ENCODE peak calls at places on chromosomes 2 and 18, in eight cellular contexts. One of them, this sample, is unnamed.

GRCh38 chr2:108968619-108969018 is 20.4 kb downstream of the EDAR start:
- DNase-seq in GM04504: no peak
- DNase-seq in NK-92 treated with Interleukin-12 subunit alpha and Interleukin-12 subunit beta, amount 100 ng/mL, for 24 hours: no peak
- DNase-seq in AG09319: no peak
- DNase-seq in BE2C: no peak
- DNase-seq in SW 1271: no peak
- DNase-seq in activated T-cell treated with anti-CD3 and anti-CD28 coated beads for 1 hour: no peak
- DNase-seq in AG09309: no peak
- DNase-seq in this sample: no peak

GRCh38 chr2:49832555-49832954 is 678.2 kb upstream of the FSHR start:
- DNase-seq in GM04504: no peak
- DNase-seq in NK-92 treated with Interleukin-12 subunit alpha and Interleukin-12 subunit beta, amount 100 ng/mL, for 24 hours: no peak
- DNase-seq in AG09319: no peak
- DNase-seq in BE2C: no peak
- DNase-seq in SW 1271: no peak
- DNase-seq in activated T-cell treated with anti-CD3 and anti-CD28 coated beads for 1 hour: no peak
- DNase-seq in AG09309: no peak
- DNase-seq in this sample: no peak

GRCh38 chr2:57877811-57878572 is 168.6 kb upstream of the VRK2 start:
- DNase-seq in GM04504: no peak
- DNase-seq in NK-92 treated with Interleukin-12 subunit alpha and Interleukin-12 subunit beta, amount 100 ng/mL, for 24 hours: no peak
- DNase-seq in AG09319: no peak
- DNase-seq in BE2C: no peak
- DNase-seq in SW 1271: no peak
- DNase-seq in activated T-cell treated with anti-CD3 and anti-CD28 coated beads for 1 hour: no peak
- DNase-seq in AG09309: no peak
- DNase-seq in this sample: no peak

GRCh38 chr2:238761802-238762373 is 86.0 kb upstream of the TWIST2 start:
- DNase-seq in GM04504: no peak
- DNase-seq in NK-92 treated with Interleukin-12 subunit alpha and Interleukin-12 subunit beta, amount 100 ng/mL, for 24 hours: no peak
- DNase-seq in AG09319: no peak
- DNase-seq in BE2C: no peak
- DNase-seq in SW 1271: no peak
- DNase-seq in activated T-cell treated with anti-CD3 and anti-CD28 coated beads for 1 hour: no peak
- DNase-seq in AG09309: no peak
- DNase-seq in this sample: no peak

GRCh38 chr2:37377187-37377532 is 32.7 kb downstream of the QPCT start:
- DNase-seq in GM04504: no peak
- DNase-seq in NK-92 treated with Interleukin-12 subunit alpha and Interleukin-12 subunit beta, amount 100 ng/mL, for 24 hours: no peak
- DNase-seq in AG09319: no peak
- DNase-seq in BE2C: no peak
- DNase-seq in SW 1271: no peak
- DNase-seq in activated T-cell treated with anti-CD3 and anti-CD28 coated beads for 1 hour: no peak
- DNase-seq in AG09309: peak; percentile 38
- DNase-seq in this sample: peak; percentile 73

GRCh38 chr2:145797692-145798091 is 1277.8 kb upstream of the ZEB2 start:
- DNase-seq in GM04504: no peak
- DNase-seq in NK-92 treated with Interleukin-12 subunit alpha and Interleukin-12 subunit beta, amount 100 ng/mL, for 24 hours: no peak
- DNase-seq in AG09319: no peak
- DNase-seq in BE2C: no peak
- DNase-seq in SW 1271: no peak
- DNase-seq in activated T-cell treated with anti-CD3 and anti-CD28 coated beads for 1 hour: no peak
- DNase-seq in AG09309: no peak
- DNase-seq in this sample: no peak

GRCh38 chr2:240929364-240930095 is 23.4 kb downstream of the CROCC2 start:
- DNase-seq in GM04504: no peak
- DNase-seq in NK-92 treated with Interleukin-12 subunit alpha and Interleukin-12 subunit beta, amount 100 ng/mL, for 24 hours: no peak
- DNase-seq in AG09319: no peak
- DNase-seq in BE2C: no peak
- DNase-seq in SW 1271: no peak
- DNase-seq in activated T-cell treated with anti-CD3 and anti-CD28 coated beads for 1 hour: no peak
- DNase-seq in AG09309: no peak
- DNase-seq in this sample: no peak

GRCh38 chr18:42373584-42373983 is 418.6 kb downstream of the PIK3C3 start:
- DNase-seq in GM04504: no peak
- DNase-seq in NK-92 treated with Interleukin-12 subunit alpha and Interleukin-12 subunit beta, amount 100 ng/mL, for 24 hours: no peak
- DNase-seq in AG09319: no peak
- DNase-seq in BE2C: no peak
- DNase-seq in SW 1271: no peak
- DNase-seq in activated T-cell treated with anti-CD3 and anti-CD28 coated beads for 1 hour: no peak
- DNase-seq in AG09309: no peak
- DNase-seq in this sample: no peak

GRCh38 chr2:16060125-16060935 is 120.0 kb downstream of the MYCN start:
- DNase-seq in GM04504: no peak
- DNase-seq in NK-92 treated with Interleukin-12 subunit alpha and Interleukin-12 subunit beta, amount 100 ng/mL, for 24 hours: no peak
- DNase-seq in AG09319: no peak
- DNase-seq in BE2C: peak; percentile 91
- DNase-seq in SW 1271: no peak
- DNase-seq in activated T-cell treated with anti-CD3 and anti-CD28 coated beads for 1 hour: no peak
- DNase-seq in AG09309: no peak
- DNase-seq in this sample: no peak

GRCh38 chr2:628651-629050 is 48.6 kb downstream of the TMEM18 start:
- DNase-seq in GM04504: no peak
- DNase-seq in NK-92 treated with Interleukin-12 subunit alpha and Interleukin-12 subunit beta, amount 100 ng/mL, for 24 hours: no peak
- DNase-seq in AG09319: no peak
- DNase-seq in BE2C: no peak
- DNase-seq in SW 1271: no peak
- DNase-seq in activated T-cell treated with anti-CD3 and anti-CD28 coated beads for 1 hour: no peak
- DNase-seq in AG09309: no peak
- DNase-seq in this sample: no peak

GRCh38 chr2:8590940-8591339 is 90.9 kb upstream of the ID2 start:
- DNase-seq in GM04504: no peak
- DNase-seq in NK-92 treated with Interleukin-12 subunit alpha and Interleukin-12 subunit beta, amount 100 ng/mL, for 24 hours: no peak
- DNase-seq in AG09319: no peak
- DNase-seq in BE2C: no peak
- DNase-seq in SW 1271: no peak
- DNase-seq in activated T-cell treated with anti-CD3 and anti-CD28 coated beads for 1 hour: no peak
- DNase-seq in AG09309: no peak
- DNase-seq in this sample: no peak

GRCh38 chr18:24488824-24489493 is 28.5 kb downstream of the HRH4 start:
- DNase-seq in GM04504: no peak
- DNase-seq in NK-92 treated with Interleukin-12 subunit alpha and Interleukin-12 subunit beta, amount 100 ng/mL, for 24 hours: no peak
- DNase-seq in AG09319: no peak
- DNase-seq in BE2C: no peak
- DNase-seq in SW 1271: no peak
- DNase-seq in activated T-cell treated with anti-CD3 and anti-CD28 coated beads for 1 hour: no peak
- DNase-seq in AG09309: no peak
- DNase-seq in this sample: peak; percentile 76

GRCh38 chr2:176239016-176239415 is 30.2 kb upstream of the MTX2 start:
- DNase-seq in GM04504: no peak
- DNase-seq in NK-92 treated with Interleukin-12 subunit alpha and Interleukin-12 subunit beta, amount 100 ng/mL, for 24 hours: no peak
- DNase-seq in AG09319: no peak
- DNase-seq in BE2C: no peak
- DNase-seq in SW 1271: no peak
- DNase-seq in activated T-cell treated with anti-CD3 and anti-CD28 coated beads for 1 hour: no peak
- DNase-seq in AG09309: no peak
- DNase-seq in this sample: no peak

GRCh38 chr18:1488957-1489356 is 584.3 kb downstream of the ADCYAP1 start:
- DNase-seq in GM04504: no peak
- DNase-seq in NK-92 treated with Interleukin-12 subunit alpha and Interleukin-12 subunit beta, amount 100 ng/mL, for 24 hours: no peak
- DNase-seq in AG09319: no peak
- DNase-seq in BE2C: no peak
- DNase-seq in SW 1271: no peak
- DNase-seq in activated T-cell treated with anti-CD3 and anti-CD28 coated beads for 1 hour: no peak
- DNase-seq in AG09309: no peak
- DNase-seq in this sample: no peak

GRCh38 chr18:75341267-75341666 is 86.2 kb downstream of the SMIM21 start:
- DNase-seq in GM04504: no peak
- DNase-seq in NK-92 treated with Interleukin-12 subunit alpha and Interleukin-12 subunit beta, amount 100 ng/mL, for 24 hours: no peak
- DNase-seq in AG09319: no peak
- DNase-seq in BE2C: no peak
- DNase-seq in SW 1271: no peak
- DNase-seq in activated T-cell treated with anti-CD3 and anti-CD28 coated beads for 1 hour: no peak
- DNase-seq in AG09309: no peak
- DNase-seq in this sample: no peak

GRCh38 chr2:6692819-6693218 is 172.9 kb downstream of the CMPK2 start:
- DNase-seq in GM04504: no peak
- DNase-seq in NK-92 treated with Interleukin-12 subunit alpha and Interleukin-12 subunit beta, amount 100 ng/mL, for 24 hours: no peak
- DNase-seq in AG09319: no peak
- DNase-seq in BE2C: no peak
- DNase-seq in SW 1271: no peak
- DNase-seq in activated T-cell treated with anti-CD3 and anti-CD28 coated beads for 1 hour: no peak
- DNase-seq in AG09309: no peak
- DNase-seq in this sample: no peak

GRCh38 chr18:37537868-37538525 is 27.6 kb downstream of the CELF4 start:
- DNase-seq in GM04504: peak; percentile 23
- DNase-seq in NK-92 treated with Interleukin-12 subunit alpha and Interleukin-12 subunit beta, amount 100 ng/mL, for 24 hours: peak; percentile 2
- DNase-seq in AG09319: peak; percentile 16
- DNase-seq in BE2C: peak; percentile 73
- DNase-seq in SW 1271: no peak
- DNase-seq in activated T-cell treated with anti-CD3 and anti-CD28 coated beads for 1 hour: peak; percentile 3
- DNase-seq in AG09309: peak; percentile 3
- DNase-seq in this sample: peak; percentile 83

GRCh38 chr18:37328946-37329719 is 236.5 kb downstream of the CELF4 start:
- DNase-seq in GM04504: no peak
- DNase-seq in NK-92 treated with Interleukin-12 subunit alpha and Interleukin-12 subunit beta, amount 100 ng/mL, for 24 hours: no peak
- DNase-seq in AG09319: no peak
- DNase-seq in BE2C: no peak
- DNase-seq in SW 1271: no peak
- DNase-seq in activated T-cell treated with anti-CD3 and anti-CD28 coated beads for 1 hour: no peak
- DNase-seq in AG09309: no peak
- DNase-seq in this sample: no peak

GRCh38 chr2:14706201-14706600 is 73.7 kb downstream of the LRATD1 start:
- DNase-seq in GM04504: no peak
- DNase-seq in NK-92 treated with Interleukin-12 subunit alpha and Interleukin-12 subunit beta, amount 100 ng/mL, for 24 hours: no peak
- DNase-seq in AG09319: no peak
- DNase-seq in BE2C: no peak
- DNase-seq in SW 1271: no peak
- DNase-seq in activated T-cell treated with anti-CD3 and anti-CD28 coated beads for 1 hour: no peak
- DNase-seq in AG09309: no peak
- DNase-seq in this sample: no peak

GRCh38 chr2:154960802-154961583 is 262.5 kb downstream of the KCNJ3 start:
- DNase-seq in GM04504: no peak
- DNase-seq in NK-92 treated with Interleukin-12 subunit alpha and Interleukin-12 subunit beta, amount 100 ng/mL, for 24 hours: no peak
- DNase-seq in AG09319: no peak
- DNase-seq in BE2C: no peak
- DNase-seq in SW 1271: no peak
- DNase-seq in activated T-cell treated with anti-CD3 and anti-CD28 coated beads for 1 hour: no peak
- DNase-seq in AG09309: no peak
- DNase-seq in this sample: no peak

GRCh38 chr2:11012131-11012693 is 100.5 kb downstream of the KCNF1 start:
- DNase-seq in GM04504: no peak
- DNase-seq in NK-92 treated with Interleukin-12 subunit alpha and Interleukin-12 subunit beta, amount 100 ng/mL, for 24 hours: no peak
- DNase-seq in AG09319: no peak
- DNase-seq in BE2C: no peak
- DNase-seq in SW 1271: no peak
- DNase-seq in activated T-cell treated with anti-CD3 and anti-CD28 coated beads for 1 hour: no peak
- DNase-seq in AG09309: no peak
- DNase-seq in this sample: no peak

GRCh38 chr2:234635284-234635683 is 138.4 kb upstream of the ARL4C start:
- DNase-seq in GM04504: no peak
- DNase-seq in NK-92 treated with Interleukin-12 subunit alpha and Interleukin-12 subunit beta, amount 100 ng/mL, for 24 hours: no peak
- DNase-seq in AG09319: no peak
- DNase-seq in BE2C: no peak
- DNase-seq in SW 1271: no peak
- DNase-seq in activated T-cell treated with anti-CD3 and anti-CD28 coated beads for 1 hour: no peak
- DNase-seq in AG09309: no peak
- DNase-seq in this sample: peak; percentile 28

GRCh38 chr2:61471905-61472805 is 1.3 kb upstream of the USP34 start:
- DNase-seq in GM04504: no peak
- DNase-seq in NK-92 treated with Interleukin-12 subunit alpha and Interleukin-12 subunit beta, amount 100 ng/mL, for 24 hours: no peak
- DNase-seq in AG09319: no peak
- DNase-seq in BE2C: no peak
- DNase-seq in SW 1271: no peak
- DNase-seq in activated T-cell treated with anti-CD3 and anti-CD28 coated beads for 1 hour: peak; percentile 3
- DNase-seq in AG09309: no peak
- DNase-seq in this sample: peak; percentile 77

GRCh38 chr18:8423051-8423558 is 186.1 kb upstream of the RAB12 start:
- DNase-seq in GM04504: peak; percentile 18
- DNase-seq in NK-92 treated with Interleukin-12 subunit alpha and Interleukin-12 subunit beta, amount 100 ng/mL, for 24 hours: no peak
- DNase-seq in AG09319: no peak
- DNase-seq in BE2C: peak; percentile 23
- DNase-seq in SW 1271: no peak
- DNase-seq in activated T-cell treated with anti-CD3 and anti-CD28 coated beads for 1 hour: no peak
- DNase-seq in AG09309: peak; percentile 13
- DNase-seq in this sample: no peak

GRCh38 chr2:96874099-96874831 is 4.4 kb upstream of the SEMA4C start:
- DNase-seq in GM04504: no peak
- DNase-seq in NK-92 treated with Interleukin-12 subunit alpha and Interleukin-12 subunit beta, amount 100 ng/mL, for 24 hours: no peak
- DNase-seq in AG09319: no peak
- DNase-seq in BE2C: no peak
- DNase-seq in SW 1271: no peak
- DNase-seq in activated T-cell treated with anti-CD3 and anti-CD28 coated beads for 1 hour: no peak
- DNase-seq in AG09309: no peak
- DNase-seq in this sample: no peak

GRCh38 chr2:20193185-20193584 is 31.7 kb downstream of the SDC1 start:
- DNase-seq in GM04504: no peak
- DNase-seq in NK-92 treated with Interleukin-12 subunit alpha and Interleukin-12 subunit beta, amount 100 ng/mL, for 24 hours: no peak
- DNase-seq in AG09319: no peak
- DNase-seq in BE2C: no peak
- DNase-seq in SW 1271: no peak
- DNase-seq in activated T-cell treated with anti-CD3 and anti-CD28 coated beads for 1 hour: no peak
- DNase-seq in AG09309: no peak
- DNase-seq in this sample: no peak

GRCh38 chr2:37263839-37264238 is 32.4 kb downstream of the NDUFAF7 start:
- DNase-seq in GM04504: no peak
- DNase-seq in NK-92 treated with Interleukin-12 subunit alpha and Interleukin-12 subunit beta, amount 100 ng/mL, for 24 hours: no peak
- DNase-seq in AG09319: no peak
- DNase-seq in BE2C: no peak
- DNase-seq in SW 1271: no peak
- DNase-seq in activated T-cell treated with anti-CD3 and anti-CD28 coated beads for 1 hour: no peak
- DNase-seq in AG09309: no peak
- DNase-seq in this sample: no peak

GRCh38 chr2:118348380-118349024 is 260.2 kb downstream of the INSIG2 start:
- DNase-seq in GM04504: no peak
- DNase-seq in NK-92 treated with Interleukin-12 subunit alpha and Interleukin-12 subunit beta, amount 100 ng/mL, for 24 hours: no peak
- DNase-seq in AG09319: no peak
- DNase-seq in BE2C: no peak
- DNase-seq in SW 1271: no peak
- DNase-seq in activated T-cell treated with anti-CD3 and anti-CD28 coated beads for 1 hour: no peak
- DNase-seq in AG09309: no peak
- DNase-seq in this sample: no peak

GRCh38 chr2:28286678-28287077 is 106.0 kb upstream of the FOSL2 start:
- DNase-seq in GM04504: no peak
- DNase-seq in NK-92 treated with Interleukin-12 subunit alpha and Interleukin-12 subunit beta, amount 100 ng/mL, for 24 hours: no peak
- DNase-seq in AG09319: peak; percentile 22
- DNase-seq in BE2C: no peak
- DNase-seq in SW 1271: no peak
- DNase-seq in activated T-cell treated with anti-CD3 and anti-CD28 coated beads for 1 hour: no peak
- DNase-seq in AG09309: no peak
- DNase-seq in this sample: no peak

GRCh38 chr2:61014805-61015204 is 2.7 kb upstream of the PEX13 start:
- DNase-seq in GM04504: no peak
- DNase-seq in NK-92 treated with Interleukin-12 subunit alpha and Interleukin-12 subunit beta, amount 100 ng/mL, for 24 hours: no peak
- DNase-seq in AG09319: no peak
- DNase-seq in BE2C: no peak
- DNase-seq in SW 1271: no peak
- DNase-seq in activated T-cell treated with anti-CD3 and anti-CD28 coated beads for 1 hour: no peak
- DNase-seq in AG09309: peak; percentile 71
- DNase-seq in this sample: no peak

GRCh38 chr2:38465789-38466127 is 88.7 kb upstream of the ATL2 start:
- DNase-seq in GM04504: no peak
- DNase-seq in NK-92 treated with Interleukin-12 subunit alpha and Interleukin-12 subunit beta, amount 100 ng/mL, for 24 hours: no peak
- DNase-seq in AG09319: no peak
- DNase-seq in BE2C: peak; percentile 41
- DNase-seq in SW 1271: no peak
- DNase-seq in activated T-cell treated with anti-CD3 and anti-CD28 coated beads for 1 hour: no peak
- DNase-seq in AG09309: no peak
- DNase-seq in this sample: peak; percentile 67

GRCh38 chr2:230068658-230069080 is at the start of gene SLC16A14:
- DNase-seq in GM04504: no peak
- DNase-seq in NK-92 treated with Interleukin-12 subunit alpha and Interleukin-12 subunit beta, amount 100 ng/mL, for 24 hours: no peak
- DNase-seq in AG09319: no peak
- DNase-seq in BE2C: peak; percentile 23
- DNase-seq in SW 1271: no peak
- DNase-seq in activated T-cell treated with anti-CD3 and anti-CD28 coated beads for 1 hour: peak; percentile 10
- DNase-seq in AG09309: no peak
- DNase-seq in this sample: peak; percentile 76

GRCh38 chr2:76737607-76738006 is 784.6 kb downstream of the LRRTM4 start:
- DNase-seq in GM04504: no peak
- DNase-seq in NK-92 treated with Interleukin-12 subunit alpha and Interleukin-12 subunit beta, amount 100 ng/mL, for 24 hours: no peak
- DNase-seq in AG09319: no peak
- DNase-seq in BE2C: no peak
- DNase-seq in SW 1271: no peak
- DNase-seq in activated T-cell treated with anti-CD3 and anti-CD28 coated beads for 1 hour: no peak
- DNase-seq in AG09309: no peak
- DNase-seq in this sample: no peak

GRCh38 chr2:105517814-105518705 is 119.2 kb upstream of the FHL2 start:
- DNase-seq in GM04504: no peak
- DNase-seq in NK-92 treated with Interleukin-12 subunit alpha and Interleukin-12 subunit beta, amount 100 ng/mL, for 24 hours: no peak
- DNase-seq in AG09319: peak; percentile 34
- DNase-seq in BE2C: peak; percentile 76
- DNase-seq in SW 1271: no peak
- DNase-seq in activated T-cell treated with anti-CD3 and anti-CD28 coated beads for 1 hour: no peak
- DNase-seq in AG09309: no peak
- DNase-seq in this sample: peak; percentile 39